ENCODE peak calls at places on chromosome 6, in six cellular contexts. P is H54; L is CD8-positive, alpha-beta T cell; X is SW 1271; B is T-helper 2 cell; H is activated T-helper 2 cell treated with anti-CD3 and anti-CD28 coated beads, Interferon-gamma antibody, Interleukin-2, Interleukin-4, amounts not matched to agents 10 μg/mL and 5 μg/mL and 100 μg/mL, durations not matched to agents 14 hours and 24 hours and 36 hours. G is an unnamed sample.

GRCh38 chr6:44712353-44713147 is 325.0 kb downstream of the CDC5L start:
- DNase-seq in H (no peak), X (no peak), P (no peak), B (no peak), L (no peak), G (no peak)

GRCh38 chr6:72657391-72657790 is 35.5 kb downstream of the KCNQ5 start:
- DNase-seq in P (no peak), B (no peak), H (no peak), X (no peak), L (no peak), G (no peak)

GRCh38 chr6:110537208-110538123 is 61.1 kb upstream of the SLC22A16 start:
- DNase-seq in H (no peak), L (no peak), X (peak), P (peak), B (no peak), G (peak)

GRCh38 chr6:44071670-44072451 is 55.4 kb downstream of the MRPL14 start:
- DNase-seq in H (no peak), X (no peak), P (peak), B (no peak), L (no peak), G (peak)

GRCh38 chr6:167843023-167843422 is 16.3 kb downstream of the AFDN start:
- DNase-seq in X (no peak), H (no peak), L (no peak), B (no peak), P (no peak), G (no peak)

GRCh38 chr6:113830140-113830539 is 27.0 kb upstream of the MARCKS start:
- DNase-seq in H (no peak), B (no peak), X (no peak), L (no peak), P (no peak), G (no peak)

GRCh38 chr6:159646731-159647130 is 46.3 kb downstream of the SOD2 start:
- DNase-seq in L (no peak), X (no peak), B (no peak), H (no peak), P (no peak), G (no peak)

GRCh38 chr6:5995705-5996686 is 10.7 kb downstream of the NRN1 start:
- DNase-seq in P (peak), B (no peak), L (no peak), X (no peak), H (no peak), G (peak)

GRCh38 chr6:22467645-22468044 is 101.7 kb upstream of the HDGFL1 start:
- DNase-seq in B (no peak), H (no peak), L (no peak), P (no peak), X (no peak), G (no peak)

GRCh38 chr6:97275809-97276208 is 7.2 kb downstream of the MMS22L start:
- DNase-seq in X (no peak), H (no peak), L (no peak), P (no peak), B (no peak), G (no peak)

GRCh38 chr6:134363323-134364039 is 45.6 kb upstream of the SGK1 start:
- DNase-seq in B (no peak), P (peak), L (no peak), X (peak), H (no peak), G (no peak)

GRCh38 chr6:15628499-15629131 is 34.2 kb downstream of the DTNBP1 start:
- DNase-seq in P (peak), B (no peak), L (no peak), X (no peak), H (no peak), G (peak)

GRCh38 chr6:5175635-5176034 is 85.1 kb downstream of the LYRM4 start:
- DNase-seq in X (no peak), H (no peak), B (no peak), P (no peak), L (peak), G (no peak)

GRCh38 chr6:30684386-30685156 is 1.9 kb downstream of the PPP1R18 start:
- DNase-seq in X (no peak), H (no peak), L (peak), B (peak), P (no peak), G (no peak)

GRCh38 chr6:15876406-15876805 is 213.6 kb upstream of the DTNBP1 start:
- DNase-seq in P (no peak), B (no peak), L (no peak), X (no peak), H (no peak), G (no peak)

GRCh38 chr6:102402635-102403329 is 1009.3 kb downstream of the GRIK2 start:
- DNase-seq in P (no peak), X (no peak), L (no peak), H (no peak), B (no peak), G (no peak)

GRCh38 chr6:14945461-14946210 is 300.2 kb upstream of the JARID2 start:
- DNase-seq in H (no peak), B (no peak), L (no peak), X (no peak), P (no peak), G (no peak)

GRCh38 chr6:110188791-110189190 is 8.6 kb downstream of the CDC40 start:
- DNase-seq in H (no peak), B (no peak), X (no peak), P (no peak), L (no peak), G (no peak)

GRCh38 chr6:144190593-144190992 is 40.3 kb downstream of the STX11 start:
- DNase-seq in X (no peak), B (no peak), H (no peak), P (peak), L (no peak), G (peak)

GRCh38 chr6:3410385-3411360 is 46.2 kb downstream of the SLC22A23 start:
- DNase-seq in B (peak), P (peak), L (peak), X (peak), H (peak), G (no peak)

GRCh38 chr6:1644516-1644915 is 34.8 kb downstream of the FOXC1 start:
- DNase-seq in P (no peak), X (no peak), L (no peak), B (no peak), H (no peak), G (no peak)

GRCh38 chr6:28948782-28949486 is 25.1 kb upstream of the TRIM27 start:
- DNase-seq in L (no peak), H (no peak), X (no peak), P (no peak), B (no peak), G (no peak)

GRCh38 chr6:168247456-168248147 is 72.0 kb downstream of the DACT2 start:
- DNase-seq in X (no peak), B (no peak), P (no peak), L (no peak), H (no peak), G (no peak)

GRCh38 chr6:144718431-144718830 is 433.3 kb downstream of the UTRN start:
- DNase-seq in X (no peak), P (peak), L (no peak), B (no peak), H (no peak), G (no peak)

G was measured in GM04503.